ENCODE peak calls at places on chromosome 10, in eight cellular contexts. D, C, J, R, M, N, O and K are unnamed samples.

GRCh38 chr10:124356706-124357582 is 61.8 kb downstream of the OAT start:
- DNase-seq in D (no peak), C (no peak), J (no peak), R (peak), M (no peak), N (no peak), O (no peak), K (no peak)

GRCh38 chr10:61784354-61785131 is 117.0 kb upstream of the ARID5B start:
- DNase-seq in D (no peak), C (no peak), J (no peak), R (no peak), M (no peak), N (no peak), O (no peak), K (no peak)

GRCh38 chr10:30639946-30640786 is 10.6 kb upstream of the LYZL2 start:
- DNase-seq in D (no peak), C (peak), J (peak), R (no peak), M (peak), N (no peak), O (no peak), K (peak)

GRCh38 chr10:112227331-112227961 is 43.9 kb upstream of the GPAM start:
- DNase-seq in D (no peak), C (no peak), J (peak), R (no peak), M (no peak), N (no peak), O (no peak), K (no peak)

GRCh38 chr10:21020545-21020944 is 123.4 kb upstream of the NEBL start:
- DNase-seq in D (no peak), C (peak), J (peak), R (no peak), M (no peak), N (no peak), O (no peak), K (no peak)

GRCh38 chr10:132422931-132423813 is 26.2 kb downstream of the PWWP2B start:
- DNase-seq in D (no peak), C (no peak), J (no peak), R (no peak), M (no peak), N (no peak), O (no peak), K (no peak)

GRCh38 chr10:131819241-131820072 is 81.4 kb upstream of the PPP2R2D start:
- DNase-seq in D (no peak), C (no peak), J (no peak), R (no peak), M (no peak), N (no peak), O (no peak), K (no peak)

GRCh38 chr10:15539262-15539661 is 168.2 kb upstream of the FAM171A1 start:
- DNase-seq in D (no peak), C (no peak), J (peak), R (no peak), M (no peak), N (no peak), O (no peak), K (no peak)

GRCh38 chr10:109957092-109957797 is 33.9 kb upstream of the XPNPEP1 start:
- DNase-seq in D (no peak), C (no peak), J (no peak), R (no peak), M (no peak), N (peak), O (no peak), K (no peak)

GRCh38 chr10:75487087-75487784 is 55.8 kb downstream of the LRMDA start:
- DNase-seq in D (no peak), C (no peak), J (peak), R (no peak), M (no peak), N (no peak), O (no peak), K (no peak)

GRCh38 chr10:103736763-103737162 is 118.6 kb downstream of the SH3PXD2A start:
- DNase-seq in D (no peak), C (peak), J (peak), R (no peak), M (peak), N (no peak), O (no peak), K (no peak)

GRCh38 chr10:11819027-11819426 is 4.1 kb upstream of the PROSER2 start:
- DNase-seq in D (no peak), C (no peak), J (no peak), R (no peak), M (no peak), N (no peak), O (no peak), K (no peak)

GRCh38 chr10:4902571-4903011 is 60.6 kb upstream of the AKR1C1 start:
- DNase-seq in D (no peak), C (no peak), J (peak), R (no peak), M (no peak), N (no peak), O (no peak), K (no peak)